ENCODE peak calls at places on chromosomes 11 and 22, in nine cellular contexts. One of them, this sample, is unnamed.

GRCh38 chr11:70820311-70820710 is 422.0 kb downstream of the CTTN start:
- DNase-seq in aorta: no peak
- DNase-seq in adrenal gland: no peak
- DNase-seq in HepG2: no peak
- DNase-seq in Peyer's patch: no peak
- DNase-seq in gastrocnemius medialis: no peak
- DNase-seq in AG09309: no peak
- DNase-seq in GM23338: no peak
- DNase-seq in right lobe of liver: no peak
- DNase-seq in this sample: no peak

GRCh38 chr22:50699001-50699753 is 26.6 kb downstream of the SHANK3 start:
- DNase-seq in aorta: peak; percentile 38
- DNase-seq in adrenal gland: no peak
- DNase-seq in HepG2: no peak
- DNase-seq in Peyer's patch: no peak
- DNase-seq in gastrocnemius medialis: no peak
- DNase-seq in AG09309: no peak
- DNase-seq in GM23338: no peak
- DNase-seq in right lobe of liver: peak; percentile 72
- DNase-seq in this sample: peak; percentile 35

GRCh38 chr11:443542-444199 is 1.9 kb upstream of the ANO9 start:
- DNase-seq in aorta: peak; percentile 33
- DNase-seq in adrenal gland: no peak
- DNase-seq in HepG2: no peak
- DNase-seq in Peyer's patch: no peak
- DNase-seq in gastrocnemius medialis: no peak
- DNase-seq in AG09309: no peak
- DNase-seq in GM23338: peak; percentile 43
- DNase-seq in right lobe of liver: no peak
- DNase-seq in this sample: no peak

GRCh38 chr11:22976146-22976545 is 115.9 kb upstream of the CCDC179 start:
- DNase-seq in aorta: no peak
- DNase-seq in adrenal gland: peak; percentile 78
- DNase-seq in HepG2: no peak
- DNase-seq in Peyer's patch: no peak
- DNase-seq in gastrocnemius medialis: no peak
- DNase-seq in AG09309: no peak
- DNase-seq in GM23338: no peak
- DNase-seq in right lobe of liver: peak; percentile 60
- DNase-seq in this sample: no peak

GRCh38 chr11:114251797-114252327 is 44.3 kb upstream of the NNMT start:
- DNase-seq in aorta: no peak
- DNase-seq in adrenal gland: no peak
- DNase-seq in HepG2: no peak
- DNase-seq in Peyer's patch: no peak
- DNase-seq in gastrocnemius medialis: peak; percentile 50
- DNase-seq in AG09309: no peak
- DNase-seq in GM23338: peak; percentile 74
- DNase-seq in right lobe of liver: no peak
- DNase-seq in this sample: peak; percentile 76

GRCh38 chr11:31793264-31793663 is 17.9 kb downstream of the PAX6 start:
- DNase-seq in aorta: no peak
- DNase-seq in adrenal gland: no peak
- DNase-seq in HepG2: no peak
- DNase-seq in Peyer's patch: no peak
- DNase-seq in gastrocnemius medialis: no peak
- DNase-seq in AG09309: no peak
- DNase-seq in GM23338: no peak
- DNase-seq in right lobe of liver: no peak
- DNase-seq in this sample: no peak

GRCh38 chr11:40032331-40032730 is 1427.1 kb downstream of the LRRC4C start:
- DNase-seq in aorta: no peak
- DNase-seq in adrenal gland: no peak
- DNase-seq in HepG2: no peak
- DNase-seq in Peyer's patch: no peak
- DNase-seq in gastrocnemius medialis: no peak
- DNase-seq in AG09309: no peak
- DNase-seq in GM23338: peak; percentile 39
- DNase-seq in right lobe of liver: no peak
- DNase-seq in this sample: no peak

GRCh38 chr11:33742249-33742851 is 6.1 kb upstream of the CD59 start:
- DNase-seq in aorta: no peak
- DNase-seq in adrenal gland: no peak
- DNase-seq in HepG2: no peak
- DNase-seq in Peyer's patch: no peak
- DNase-seq in gastrocnemius medialis: no peak
- DNase-seq in AG09309: no peak
- DNase-seq in GM23338: no peak
- DNase-seq in right lobe of liver: no peak
- DNase-seq in this sample: no peak

GRCh38 chr22:44496844-44497217 is 1.2 kb downstream of the RTL6 start:
- DNase-seq in aorta: no peak
- DNase-seq in adrenal gland: peak; percentile 37
- DNase-seq in HepG2: no peak
- DNase-seq in Peyer's patch: no peak
- DNase-seq in gastrocnemius medialis: no peak
- DNase-seq in AG09309: no peak
- DNase-seq in GM23338: no peak
- DNase-seq in right lobe of liver: no peak
- DNase-seq in this sample: no peak

GRCh38 chr11:66368484-66368883 is 3.1 kb downstream of the SLC29A2 start:
- DNase-seq in aorta: no peak
- DNase-seq in adrenal gland: no peak
- DNase-seq in HepG2: no peak
- DNase-seq in Peyer's patch: no peak
- DNase-seq in gastrocnemius medialis: no peak
- DNase-seq in AG09309: no peak
- DNase-seq in GM23338: no peak
- DNase-seq in right lobe of liver: no peak
- DNase-seq in this sample: no peak

GRCh38 chr11:110966131-110966530 is 253.9 kb upstream of the ARHGAP20 start:
- DNase-seq in aorta: no peak
- DNase-seq in adrenal gland: no peak
- DNase-seq in HepG2: no peak
- DNase-seq in Peyer's patch: no peak
- DNase-seq in gastrocnemius medialis: peak; percentile 39
- DNase-seq in AG09309: no peak
- DNase-seq in GM23338: no peak
- DNase-seq in right lobe of liver: no peak
- DNase-seq in this sample: no peak

GRCh38 chr11:30741039-30741550 is 154.9 kb upstream of the MPPED2 start:
- DNase-seq in aorta: no peak
- DNase-seq in adrenal gland: no peak
- DNase-seq in HepG2: peak; percentile 13
- DNase-seq in Peyer's patch: no peak
- DNase-seq in gastrocnemius medialis: peak; percentile 34
- DNase-seq in AG09309: no peak
- DNase-seq in GM23338: no peak
- DNase-seq in right lobe of liver: no peak
- DNase-seq in this sample: no peak

GRCh38 chr11:70212227-70212811 is 9.2 kb downstream of the FADD start:
- DNase-seq in aorta: peak; percentile 38
- DNase-seq in adrenal gland: no peak
- DNase-seq in HepG2: peak; percentile 21
- DNase-seq in Peyer's patch: no peak
- DNase-seq in gastrocnemius medialis: no peak
- DNase-seq in AG09309: no peak
- DNase-seq in GM23338: peak; percentile 71
- DNase-seq in right lobe of liver: no peak
- DNase-seq in this sample: peak; percentile 86

GRCh38 chr22:32649515-32650200 is 151.8 kb upstream of the TIMP3 start:
- DNase-seq in aorta: peak; percentile 56
- DNase-seq in adrenal gland: no peak
- DNase-seq in HepG2: no peak
- DNase-seq in Peyer's patch: no peak
- DNase-seq in gastrocnemius medialis: peak; percentile 59
- DNase-seq in AG09309: no peak
- DNase-seq in GM23338: no peak
- DNase-seq in right lobe of liver: no peak
- DNase-seq in this sample: no peak

GRCh38 chr22:20319041-20319744 is 667 bp downstream of the DGCR6L start:
- DNase-seq in aorta: no peak
- DNase-seq in adrenal gland: peak; percentile 27
- DNase-seq in HepG2: no peak
- DNase-seq in Peyer's patch: no peak
- DNase-seq in gastrocnemius medialis: no peak
- DNase-seq in AG09309: no peak
- DNase-seq in GM23338: peak; percentile 65
- DNase-seq in right lobe of liver: no peak
- DNase-seq in this sample: peak; percentile 78

GRCh38 chr11:130964393-130964792 is 48.1 kb upstream of the SNX19 start:
- DNase-seq in aorta: no peak
- DNase-seq in adrenal gland: no peak
- DNase-seq in HepG2: no peak
- DNase-seq in Peyer's patch: no peak
- DNase-seq in gastrocnemius medialis: no peak
- DNase-seq in AG09309: no peak
- DNase-seq in GM23338: no peak
- DNase-seq in right lobe of liver: no peak
- DNase-seq in this sample: no peak

GRCh38 chr11:15941206-15941770 is 415.1 kb downstream of the SOX6 start:
- DNase-seq in aorta: no peak
- DNase-seq in adrenal gland: peak; percentile 55
- DNase-seq in HepG2: no peak
- DNase-seq in Peyer's patch: no peak
- DNase-seq in gastrocnemius medialis: peak; percentile 33
- DNase-seq in AG09309: no peak
- DNase-seq in GM23338: peak; percentile 80
- DNase-seq in right lobe of liver: peak; percentile 63
- DNase-seq in this sample: peak; percentile 93

GRCh38 chr11:96014234-96014633 is 90.3 kb upstream of the MTMR2 start:
- DNase-seq in aorta: no peak
- DNase-seq in adrenal gland: no peak
- DNase-seq in HepG2: peak; percentile 97
- DNase-seq in Peyer's patch: peak; percentile 22
- DNase-seq in gastrocnemius medialis: no peak
- DNase-seq in AG09309: no peak
- DNase-seq in GM23338: no peak
- DNase-seq in right lobe of liver: no peak
- DNase-seq in this sample: no peak

GRCh38 chr11:75151346-75152047 is 590 bp downstream of the SLCO2B1 start:
- DNase-seq in aorta: peak; percentile 47
- DNase-seq in adrenal gland: no peak
- DNase-seq in HepG2: no peak
- DNase-seq in Peyer's patch: no peak
- DNase-seq in gastrocnemius medialis: no peak
- DNase-seq in AG09309: no peak
- DNase-seq in GM23338: no peak
- DNase-seq in right lobe of liver: no peak
- DNase-seq in this sample: no peak

GRCh38 chr11:75150879-75151278 is at the start of gene SLCO2B1:
- DNase-seq in aorta: peak; percentile 66
- DNase-seq in adrenal gland: no peak
- DNase-seq in HepG2: no peak
- DNase-seq in Peyer's patch: no peak
- DNase-seq in gastrocnemius medialis: no peak
- DNase-seq in AG09309: no peak
- DNase-seq in GM23338: no peak
- DNase-seq in right lobe of liver: no peak
- DNase-seq in this sample: no peak

GRCh38 chr11:75150079-75150478 is 828 bp upstream of the SLCO2B1 start:
- DNase-seq in aorta: no peak
- DNase-seq in adrenal gland: no peak
- DNase-seq in HepG2: no peak
- DNase-seq in Peyer's patch: no peak
- DNase-seq in gastrocnemius medialis: no peak
- DNase-seq in AG09309: no peak
- DNase-seq in GM23338: no peak
- DNase-seq in right lobe of liver: no peak
- DNase-seq in this sample: no peak

GRCh38 chr11:75152651-75153553 is 2.0 kb downstream of the SLCO2B1 start:
- DNase-seq in aorta: peak; percentile 39
- DNase-seq in adrenal gland: no peak
- DNase-seq in HepG2: no peak
- DNase-seq in Peyer's patch: no peak
- DNase-seq in gastrocnemius medialis: no peak
- DNase-seq in AG09309: no peak
- DNase-seq in GM23338: no peak
- DNase-seq in right lobe of liver: no peak
- DNase-seq in this sample: no peak

DNA sequence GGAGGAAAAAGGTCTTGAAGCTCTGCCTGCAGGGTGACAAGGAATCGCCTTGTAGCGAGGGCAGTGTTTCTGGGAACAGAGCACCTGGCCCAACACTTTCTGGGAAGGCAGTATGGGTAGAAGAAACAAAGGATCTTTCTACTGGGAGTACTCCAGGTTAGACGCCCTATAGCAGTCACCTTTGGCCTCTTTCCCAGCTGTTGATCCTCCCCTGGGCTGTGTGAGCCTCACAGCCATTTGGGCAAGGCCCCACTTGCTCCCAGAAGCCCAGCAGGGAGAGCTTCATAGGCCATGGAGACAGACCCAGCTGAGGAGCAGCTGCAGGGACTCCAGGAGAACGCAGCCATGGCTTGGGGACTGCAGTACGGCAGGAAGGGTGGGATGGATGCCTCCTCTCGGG is 1.2 kb downstream of the SLCO2B1 start:
- DNase-seq in aorta: no peak
- DNase-seq in adrenal gland: no peak
- DNase-seq in HepG2: no peak
- DNase-seq in Peyer's patch: no peak
- DNase-seq in gastrocnemius medialis: no peak
- DNase-seq in AG09309: no peak
- DNase-seq in GM23338: no peak
- DNase-seq in right lobe of liver: no peak
- DNase-seq in this sample: no peak
- H3K4me3 ChIP-seq in aorta: no peak overlapping the region
- H3K4me3 ChIP-seq in adrenal gland: no peak overlapping the region
- H3K4me3 ChIP-seq in HepG2: peak overlapping the region; percentile 39
- H3K4me3 ChIP-seq in Peyer's patch: peak overlapping the region; percentile 20
- H3K4me3 ChIP-seq in gastrocnemius medialis: no peak overlapping the region
- H3K4me3 ChIP-seq in AG09309: no peak overlapping the region
- H3K4me3 ChIP-seq in GM23338: no peak overlapping the region
- H3K4me3 ChIP-seq in right lobe of liver: peak overlapping the region; percentile 32
- H3K4me3 ChIP-seq in this sample: no peak overlapping the region

GRCh38 chr11:128482092-128482491 is 105.3 kb downstream of the ETS1 start:
- DNase-seq in aorta: no peak
- DNase-seq in adrenal gland: no peak
- DNase-seq in HepG2: no peak
- DNase-seq in Peyer's patch: no peak
- DNase-seq in gastrocnemius medialis: no peak
- DNase-seq in AG09309: no peak
- DNase-seq in GM23338: no peak
- DNase-seq in right lobe of liver: no peak
- DNase-seq in this sample: no peak
- H3K4me3 ChIP-seq in aorta: no peak overlapping the region
- H3K4me3 ChIP-seq in adrenal gland: no peak overlapping the region
- H3K4me3 ChIP-seq in HepG2: no peak overlapping the region
- H3K4me3 ChIP-seq in Peyer's patch: no peak overlapping the region
- H3K4me3 ChIP-seq in gastrocnemius medialis: no peak overlapping the region
- H3K4me3 ChIP-seq in AG09309: no peak overlapping the region
- H3K4me3 ChIP-seq in GM23338: no peak overlapping the region
- H3K4me3 ChIP-seq in right lobe of liver: no peak overlapping the region
- H3K4me3 ChIP-seq in this sample: no peak overlapping the region

GRCh38 chr11:61357894-61358239 is 3.8 kb downstream of the CYB561A3 start:
- DNase-seq in aorta: no peak
- DNase-seq in adrenal gland: no peak
- DNase-seq in HepG2: no peak
- DNase-seq in Peyer's patch: no peak
- DNase-seq in gastrocnemius medialis: no peak
- DNase-seq in AG09309: no peak
- DNase-seq in GM23338: no peak
- DNase-seq in right lobe of liver: no peak
- DNase-seq in this sample: no peak
- H3K4me3 ChIP-seq in aorta: no peak overlapping the region
- H3K4me3 ChIP-seq in adrenal gland: no peak overlapping the region
- H3K4me3 ChIP-seq in HepG2: no peak overlapping the region
- H3K4me3 ChIP-seq in Peyer's patch: no peak overlapping the region
- H3K4me3 ChIP-seq in gastrocnemius medialis: no peak overlapping the region
- H3K4me3 ChIP-seq in AG09309: no peak overlapping the region
- H3K4me3 ChIP-seq in GM23338: no peak overlapping the region
- H3K4me3 ChIP-seq in right lobe of liver: no peak overlapping the region
- H3K4me3 ChIP-seq in this sample: no peak overlapping the region

GRCh38 chr11:20025331-20025840 is 134.9 kb downstream of the DBX1 start:
- DNase-seq in aorta: no peak
- DNase-seq in adrenal gland: no peak
- DNase-seq in HepG2: no peak
- DNase-seq in Peyer's patch: no peak
- DNase-seq in gastrocnemius medialis: no peak
- DNase-seq in AG09309: no peak
- DNase-seq in GM23338: peak; percentile 44
- DNase-seq in right lobe of liver: no peak
- DNase-seq in this sample: peak; percentile 75
- H3K4me3 ChIP-seq in aorta: no peak overlapping the region
- H3K4me3 ChIP-seq in adrenal gland: no peak overlapping the region
- H3K4me3 ChIP-seq in HepG2: peak overlapping the region; percentile 58
- H3K4me3 ChIP-seq in Peyer's patch: no peak overlapping the region
- H3K4me3 ChIP-seq in gastrocnemius medialis: no peak overlapping the region
- H3K4me3 ChIP-seq in AG09309: no peak overlapping the region
- H3K4me3 ChIP-seq in GM23338: peak overlapping the region; percentile 21
- H3K4me3 ChIP-seq in right lobe of liver: no peak overlapping the region
- H3K4me3 ChIP-seq in this sample: no peak overlapping the region